ENCODE peak calls at places on chromosomes 3 and 15, in eight cellular contexts. T is SK-MEL-5; K is mesothelial cell of epicardium; E is GM20000; O is NCI-H1105; I is caudate nucleus; S is T-helper 1 cell; R is stimulated activated naive B cell treated with anti-CD40 and anti-IgM and Interleukin-4, amounts not matched to agents 10 μg/mL and 1 μg/mL and 100 μg/mL, for 72 hours. A is an unnamed sample.

GRCh38 chr3:97815149-97815917 is 6.5 kb upstream of the CRYBG3 start:
- DNase-seq in T (no peak), K (no peak), E (no peak), O (no peak), I (no peak), S (no peak), R (no peak), A (peak)

GRCh38 chr15:28977377-28978010 is 91.7 kb downstream of the APBA2 start:
- DNase-seq in T (peak), K (no peak), E (no peak), O (no peak), I (peak), S (no peak), R (no peak), A (no peak)

GRCh38 chr15:79185199-79185598 is 94.6 kb upstream of the RASGRF1 start:
- DNase-seq in T (peak), K (no peak), E (no peak), O (no peak), I (no peak), S (no peak), R (no peak), A (peak)

GRCh38 chr3:159948423-159949140 is 40.1 kb upstream of the IL12A start:
- DNase-seq in T (no peak), K (no peak), E (no peak), O (no peak), I (no peak), S (no peak), R (no peak), A (no peak)

GRCh38 chr15:99431661-99432091 is 134.1 kb upstream of the MEF2A start:
- DNase-seq in T (no peak), K (no peak), E (no peak), O (no peak), I (no peak), S (no peak), R (no peak), A (no peak)

GRCh38 chr3:188656196-188656982 is 502.4 kb downstream of the LPP start:
- DNase-seq in T (peak), K (no peak), E (no peak), O (no peak), I (no peak), S (no peak), R (no peak), A (no peak)

GRCh38 chr15:78315686-78316085 is 16.3 kb upstream of the SKIC8 start:
- DNase-seq in T (peak), K (no peak), E (no peak), O (no peak), I (no peak), S (no peak), R (no peak), A (no peak)

GRCh38 chr15:71476823-71477222 is 333.5 kb upstream of the NR2E3 start:
- DNase-seq in T (no peak), K (no peak), E (no peak), O (no peak), I (no peak), S (no peak), R (no peak), A (no peak)

A was measured in activated CD4-positive, alpha-beta T cell treated with anti-CD3 and anti-CD28 coated beads, Interleukin-2, amount 10 ng/mL, durations not matched to agents 7 days and 5 days.